ENCODE peak calls at places on chromosome 17, in seven cellular contexts. T is DMS153; J is stimulated activated CD8-positive, alpha-beta memory T cell treated with anti-CD3 and anti-CD28 coated beads, Interleukin-4, amount 100 ng/mL, for 4 hours; Y is T-helper 1 cell; X is T47D; R is BJ; H is NCI-H2107. B is an unnamed sample.

GRCh38 chr17:63295839-63296590 is 150.1 kb downstream of the CYB561 start:
- DNase-seq in T (no peak), J (no peak), Y (no peak), X (no peak), R (no peak), H (no peak), B (no peak)

GRCh38 chr17:41775394-41776226 is 10.9 kb downstream of the JUP start:
- DNase-seq in T (no peak), J (no peak), Y (no peak), X (no peak), R (no peak), H (no peak), B (no peak)

GRCh38 chr17:43226393-43226792 is 2.0 kb downstream of the CCDC200 start:
- DNase-seq in T (no peak), J (no peak), Y (no peak), X (no peak), R (no peak), H (no peak), B (no peak)

GRCh38 chr17:50692448-50693040 is 15.2 kb downstream of the ANKRD40 start:
- DNase-seq in T (no peak), J (no peak), Y (no peak), X (no peak), R (no peak), H (no peak), B (no peak)

GRCh38 chr17:27915715-27916114 is 22.6 kb upstream of the LYRM9 start:
- DNase-seq in T (no peak), J (no peak), Y (no peak), X (no peak), R (no peak), H (no peak), B (peak; percentile 62)

GRCh38 chr17:37259030-37259735 is 116.6 kb upstream of the C17orf78 start:
- DNase-seq in T (no peak), J (no peak), Y (no peak), X (no peak), R (no peak), H (no peak), B (no peak)

GRCh38 chr17:42514279-42514678 is 21.8 kb upstream of the NAGLU start:
- DNase-seq in T (no peak), J (no peak), Y (no peak), X (no peak), R (no peak), H (no peak), B (no peak)

GRCh38 chr17:61218438-61218837 is 181.2 kb upstream of the TBX2 start:
- DNase-seq in T (no peak), J (no peak), Y (no peak), X (no peak), R (peak; percentile 31), H (no peak), B (no peak)

GRCh38 chr17:17919169-17920107 is 52.8 kb downstream of the TOM1L2 start:
- DNase-seq in T (peak; percentile 14), J (peak; percentile 27), Y (peak; percentile 41), X (peak; percentile 49), R (no peak), H (peak; percentile 14), B (peak; percentile 57)

GRCh38 chr17:75155191-75155601 is 884 bp upstream of the JPT1 start:
- DNase-seq in T (no peak), J (no peak), Y (no peak), X (no peak), R (no peak), H (no peak), B (no peak)

GRCh38 chr17:40952675-40953074 is 14.1 kb downstream of the KRT39 start:
- DNase-seq in T (no peak), J (no peak), Y (no peak), X (no peak), R (peak; percentile 91), H (no peak), B (no peak)

GRCh38 chr17:49815761-49816281 is 27.3 kb downstream of the KAT7 start:
- DNase-seq in T (no peak), J (no peak), Y (no peak), X (no peak), R (no peak), H (no peak), B (peak; percentile 81)

GRCh38 chr17:58534331-58534730 is 19.9 kb upstream of the MTMR4 start:
- DNase-seq in T (no peak), J (no peak), Y (no peak), X (no peak), R (no peak), H (no peak), B (no peak)

GRCh38 chr17:82930924-82931695 is 91.3 kb upstream of the ZNF750 start:
- DNase-seq in T (no peak), J (no peak), Y (no peak), X (no peak), R (no peak), H (no peak), B (no peak)

GRCh38 chr17:75601057-75601987 is 13.7 kb downstream of the MYO15B start:
- DNase-seq in T (peak; percentile 33), J (peak; percentile 35), Y (peak; percentile 33), X (no peak), R (no peak), H (no peak), B (peak; percentile 48)